ENCODE peak calls at places on chromosomes 1 and 21, in four cellular contexts. D is neural progenitor cell, Z is Panc1, B is brain microvascular endothelial cell. A is an unnamed sample.

GRCh38 chr1:3909615-3910014 is 9.5 kb upstream of the C1orf174 start:
- DNase-seq in D (no peak), Z (no peak), B (no peak), A (no peak)

GRCh38 chr1:207897188-207897587 is 13.7 kb downstream of the CD34 start:
- DNase-seq in D (peak), Z (no peak), B (no peak), A (no peak)

GRCh38 chr1:71677024-71677423 is 596.2 kb upstream of the ZRANB2 start:
- DNase-seq in D (no peak), Z (no peak), B (no peak), A (peak)

GRCh38 chr1:227424948-227425347 is 106.7 kb upstream of the CDC42BPA start:
- DNase-seq in D (no peak), Z (no peak), B (no peak), A (no peak)

GRCh38 chr1:44276901-44277300 is 63.6 kb downstream of the DMAP1 start:
- DNase-seq in D (no peak), Z (no peak), B (no peak), A (no peak)

GRCh38 chr1:245751111-245751510 is 596.3 kb downstream of the KIF26B start:
- DNase-seq in D (no peak), Z (no peak), B (peak), A (no peak)

GRCh38 chr1:234579967-234580366 is 30.0 kb downstream of the IRF2BP2 start:
- DNase-seq in D (no peak), Z (no peak), B (no peak), A (no peak)

GRCh38 chr1:232627645-232628334 is 2.1 kb downstream of the SIPA1L2 start:
- DNase-seq in D (peak), Z (no peak), B (no peak), A (peak)

GRCh38 chr1:204523605-204524215 is 7.5 kb downstream of the MDM4 start:
- DNase-seq in D (no peak), Z (no peak), B (no peak), A (no peak)

GRCh38 chr21:18002393-18002792 is 183.2 kb upstream of the C21orf91 start:
- DNase-seq in D (no peak), Z (no peak), B (no peak), A (no peak)

GRCh38 chr1:219419860-219420259 is 193.0 kb downstream of the ZC3H11B start:
- DNase-seq in D (no peak), Z (no peak), B (no peak), A (no peak)

GRCh38 chr1:156868341-156868740 is 7.7 kb downstream of the NTRK1 start:
- DNase-seq in D (no peak), Z (no peak), B (no peak), A (no peak)

GRCh38 chr1:191582169-191582568 is 576.1 kb upstream of the RGS18 start:
- DNase-seq in D (no peak), Z (no peak), B (no peak), A (no peak)

GRCh38 chr1:40896482-40896881 is 34.3 kb upstream of the CITED4 start:
- DNase-seq in D (no peak), Z (no peak), B (no peak), A (no peak)

GRCh38 chr1:178819123-178819522 is 51.8 kb downstream of the ANGPTL1 start:
- DNase-seq in D (peak), Z (no peak), B (no peak), A (no peak)

DNA sequence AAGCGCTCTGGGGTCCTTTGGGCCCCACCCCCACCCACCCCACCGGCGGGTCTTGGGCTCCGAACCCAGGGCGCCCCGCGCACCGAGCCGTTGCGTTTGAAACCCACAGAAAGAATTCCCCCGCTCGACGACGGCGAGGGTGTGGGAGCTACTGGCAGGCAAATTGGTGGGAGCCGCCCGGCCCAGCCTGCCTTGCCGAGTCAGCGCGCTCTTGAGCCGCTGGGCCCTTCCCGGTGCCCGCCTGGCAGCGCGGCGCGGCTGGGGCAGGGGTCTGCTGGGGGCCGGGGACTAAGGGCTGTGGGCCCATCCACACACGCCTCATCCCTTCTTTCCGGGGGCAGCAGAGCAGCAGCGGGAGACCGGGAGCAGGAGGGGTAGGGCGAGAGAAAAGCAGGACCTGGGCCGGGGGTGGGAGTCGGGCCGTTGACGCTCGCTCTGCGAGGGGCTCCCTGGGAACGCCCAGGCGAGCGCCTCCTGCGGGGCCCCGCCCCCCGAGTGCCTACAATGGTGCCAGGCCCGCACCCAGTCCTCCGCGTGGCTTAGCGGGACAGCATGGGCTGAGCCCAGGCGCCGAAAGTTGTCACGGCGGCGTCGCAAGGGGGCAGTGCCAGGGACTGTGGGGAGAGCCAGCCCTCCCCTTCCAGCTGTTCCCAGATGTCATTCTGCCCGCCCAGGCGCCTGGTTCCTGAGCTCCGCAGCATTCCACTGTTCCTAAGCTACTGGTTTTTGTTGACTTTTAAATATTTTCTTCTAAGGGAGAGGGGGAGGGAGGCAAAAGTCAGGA is at the start of gene C1orf94:
- DNase-seq in D (peak), Z (no peak), B (no peak), A (peak)
- TF ChIP-seq CTCF in D (peak), Z (no peak), B (no peak), A (peak)

GRCh38 chr1:19363526-19364152 is 51.5 kb downstream of the SLC66A1 start:
- DNase-seq in D (no peak), Z (no peak), B (no peak), A (no peak)
- H3K27ac ChIP-seq in D (peak), Z (no peak), B (no peak), A (no peak)

GRCh38 chr1:201883266-201883665 is 5.4 kb upstream of the SHISA4 start:
- DNase-seq in D (no peak), Z (no peak), B (no peak), A (no peak)
- H3K4me3 ChIP-seq in D (no peak), Z (no peak), B (no peak), A (no peak)

DNA sequence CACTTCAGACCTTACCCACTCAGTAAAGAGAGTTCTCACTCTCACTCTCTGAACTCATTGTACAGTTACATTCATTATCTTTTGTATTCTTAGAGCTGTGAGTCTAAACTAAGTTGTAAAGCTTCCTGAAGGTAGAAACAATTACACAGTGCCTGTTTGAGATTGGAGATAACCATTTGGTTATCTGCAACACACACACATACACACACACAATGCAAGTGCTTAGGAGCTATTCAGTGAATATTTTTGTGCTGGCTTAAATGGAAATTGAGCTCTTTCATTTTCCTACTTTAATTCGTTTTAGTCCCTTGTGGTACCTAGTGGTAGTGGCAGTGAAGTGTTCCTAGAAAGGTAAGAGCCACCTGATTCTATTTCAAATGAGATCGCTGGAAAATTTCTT is 19.9 kb downstream of the KPNA6 start:
- DNase-seq in D (no peak), Z (no peak), B (no peak), A (no peak)
- TF ChIP-seq CTCF in D (peak), Z (no peak), B (no peak), A (no peak)

DNA sequence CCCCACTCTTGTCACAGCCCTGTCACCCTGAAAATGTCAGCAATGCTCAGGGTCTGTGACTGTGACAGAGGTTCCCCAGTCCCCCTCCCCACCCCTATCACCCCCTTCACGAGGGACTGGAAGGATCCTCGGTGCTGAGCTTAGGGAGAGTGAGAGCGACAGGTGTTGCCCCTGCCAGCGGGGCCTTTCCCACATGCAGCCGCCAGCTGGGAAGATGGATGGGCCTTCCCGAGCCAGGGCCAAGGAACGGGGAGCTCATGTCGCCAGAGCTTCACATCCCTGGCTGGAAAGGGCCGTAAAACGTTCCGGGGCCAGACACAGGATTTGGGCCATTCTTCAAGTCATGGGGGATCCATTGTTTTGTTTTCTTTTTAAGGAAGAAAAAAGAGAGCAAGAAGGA is 54.3 kb downstream of the TAS1R2 start:
- DNase-seq in D (no peak), Z (no peak), B (no peak), A (no peak)
- H3K27ac ChIP-seq in D (no peak), Z (no peak), B (no peak), A (no peak)

DNA sequence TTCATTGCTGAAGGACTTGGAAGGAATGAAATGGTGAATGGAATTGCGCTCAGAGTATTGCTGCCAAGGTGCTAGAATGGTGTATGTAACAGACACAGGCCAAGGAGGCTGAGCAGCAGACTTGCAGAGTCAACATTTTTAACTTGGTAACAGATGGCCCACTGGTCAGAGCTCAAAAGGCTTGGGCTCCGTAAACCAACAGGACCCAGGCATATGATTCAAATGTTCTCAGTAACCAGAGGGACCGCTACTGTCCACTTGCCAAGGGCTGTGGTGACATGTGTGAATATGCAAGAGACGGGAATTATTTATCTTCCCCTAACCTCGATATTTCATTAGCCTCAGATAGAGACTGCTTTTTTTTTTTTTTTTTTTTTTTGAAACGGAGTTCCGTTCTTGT is 28.8 kb upstream of the PTGFRN start:
- DNase-seq in D (no peak), Z (no peak), B (no peak), A (no peak)
- H3K4me3 ChIP-seq in D (no peak), Z (no peak), B (no peak), A (no peak)